ENCODE peak calls at places on chromosomes 5 and 9, in five cellular contexts. D, W, N, T and U are unnamed samples. For H3K27me3, the result is how much of the 10 kb centered on the place peaks cover.

GRCh38 chr5:14195588-14195987 is 52.4 kb downstream of the TRIO start:
- DNase-seq in T (no peak), D (no peak), W (no peak), N (no peak), U (no peak)

GRCh38 chr5:67983251-67983941 is 232.2 kb upstream of the PIK3R1 start:
- DNase-seq in N (peak), D (no peak), W (no peak), T (no peak), U (no peak)

GRCh38 chr9:93031629-93032431 is 26.7 kb upstream of the SUSD3 start:
- DNase-seq in T (no peak), D (no peak), W (no peak), N (no peak), U (no peak)

GRCh38 chr5:128409401-128409800 is 128.6 kb downstream of the FBN2 start:
- DNase-seq in T (no peak), W (no peak), D (no peak), N (no peak), U (no peak)

GRCh38 chr5:140176028-140176382 is 1.0 kb downstream of the CYSTM1 start:
- DNase-seq in W (no peak), N (no peak), T (no peak), D (no peak), U (no peak)

GRCh38 chr5:128534729-128535128 is 3.3 kb downstream of the FBN2 start:
- DNase-seq in W (no peak), T (no peak), N (no peak), D (no peak), U (no peak)

GRCh38 chr5:41508696-41509398 is 1.6 kb downstream of the PLCXD3 start:
- DNase-seq in D (no peak), T (no peak), W (no peak), N (no peak), U (no peak)

GRCh38 chr5:179130101-179130681 is 70.0 kb downstream of the ZNF354C start:
- DNase-seq in N (no peak), T (no peak), W (no peak), D (no peak), U (no peak)

GRCh38 chr9:132498811-132499210 is 83.6 kb upstream of the BARHL1 start:
- DNase-seq in T (no peak), N (no peak), W (no peak), D (no peak), U (no peak)

GRCh38 chr5:154063372-154063771 is 24.6 kb downstream of the MFAP3 start:
- DNase-seq in T (no peak), N (no peak), W (no peak), D (no peak), U (no peak)

GRCh38 chr9:5596173-5596572 is 32.7 kb upstream of the RIC1 start:
- DNase-seq in D (no peak), T (no peak), W (no peak), N (no peak), U (no peak)

GRCh38 chr9:13568851-13569618 is 289.5 kb upstream of the MPDZ start:
- DNase-seq in D (no peak), W (no peak), N (no peak), T (no peak), U (no peak)

GRCh38 chr5:68499952-68500351 is 284.4 kb downstream of the PIK3R1 start:
- DNase-seq in T (no peak), D (no peak), W (no peak), N (no peak), U (no peak)

GRCh38 chr9:125854553-125855275 is 107.5 kb downstream of the PBX3 start:
- DNase-seq in D (no peak), N (no peak), W (no peak), T (no peak), U (no peak)

GRCh38 chr9:112224401-112225289 is 49.5 kb upstream of the SUSD1 start:
- DNase-seq in D (no peak), T (no peak), N (no peak), W (no peak), U (no peak)

GRCh38 chr5:116452774-116453368 is 121.8 kb downstream of the SEMA6A start:
- DNase-seq in T (no peak), N (no peak), D (no peak), W (no peak), U (no peak)

GRCh38 chr9:120481842-120482241 is 98.1 kb downstream of the CDK5RAP2 start:
- DNase-seq in W (no peak), D (no peak), N (no peak), T (no peak), U (no peak)

GRCh38 chr9:68869020-68869419 is 144.9 kb downstream of the PRKACG start:
- DNase-seq in N (no peak), D (no peak), W (no peak), T (no peak), U (no peak)

GRCh38 chr5:174837919-174838902 is 113.8 kb downstream of the MSX2 start:
- DNase-seq in W (peak), D (peak), T (no peak), N (peak), U (no peak)

GRCh38 chr9:125889524-125890473 is 142.6 kb downstream of the PBX3 start:
- DNase-seq in T (peak), W (peak), D (peak), N (no peak), U (peak)

GRCh38 chr5:125346316-125346715 is 599.9 kb upstream of the ZNF608 start:
- DNase-seq in W (no peak), N (no peak), T (no peak), D (no peak), U (no peak)

GRCh38 chr9:124602204-124602603 is 95.0 kb upstream of the NR5A1 start:
- DNase-seq in W (no peak), D (no peak), N (no peak), T (no peak), U (no peak)

GRCh38 chr5:175814676-175815075 is 56.7 kb upstream of the CPLX2 start:
- DNase-seq in T (no peak), N (peak), W (no peak), D (no peak), U (no peak)

GRCh38 chr5:126920291-126920690 is 110.1 kb downstream of the MARCHF3 start:
- DNase-seq in W (no peak), D (no peak), T (no peak), N (no peak), U (no peak)

GRCh38 chr5:67085616-67086015 is 111.0 kb downstream of the CD180 start:
- DNase-seq in W (no peak), N (no peak), D (no peak), T (no peak), U (no peak)

GRCh38 chr5:66666778-66667177 is 70.6 kb downstream of the MAST4 start:
- DNase-seq in W (peak), T (no peak), N (no peak), D (no peak), U (no peak)

GRCh38 chr5:67770431-67771025 is 445.0 kb upstream of the PIK3R1 start:
- DNase-seq in D (no peak), W (peak), N (no peak), T (no peak), U (peak)

GRCh38 chr5:132052520-132052919 is 7.9 kb upstream of the IL3 start:
- DNase-seq in N (no peak), D (no peak), T (no peak), W (no peak), U (no peak)

GRCh38 chr5:155076379-155076778 is 62.8 kb downstream of the KIF4B start:
- DNase-seq in D (no peak), T (no peak), W (no peak), N (no peak), U (no peak)

GRCh38 chr5:78518365-78519197 is 130.0 kb downstream of the LHFPL2 start:
- DNase-seq in T (no peak), W (peak), N (no peak), D (peak), U (no peak)

GRCh38 chr5:65986050-65986451 is 59.7 kb downstream of the ERBIN start:
- DNase-seq in D (no peak), T (no peak), N (no peak), W (no peak), U (no peak)

GRCh38 chr9:136225366-136225747 is 20.3 kb downstream of the QSOX2 start:
- DNase-seq in N (no peak), T (no peak), D (no peak), W (peak), U (peak)

GRCh38 chr9:122158202-122158601 is 1.4 kb downstream of the NDUFA8 start:
- DNase-seq in T (no peak), W (peak), N (peak), D (no peak), U (peak)

GRCh38 chr9:100186356-100186755 is 87.3 kb downstream of the INVS start:
- DNase-seq in T (no peak), W (no peak), N (no peak), D (no peak), U (no peak)

GRCh38 chr9:134965851-134966250 is 48.1 kb upstream of the FCN1 start:
- DNase-seq in T (no peak), N (no peak), W (no peak), D (no peak), U (no peak)

GRCh38 chr9:134325813-134326753 is at the start of gene RXRA:
- DNase-seq in W (peak), T (peak), N (no peak), D (peak), U (peak)

GRCh38 chr9:107929439-107929838 is 439.9 kb upstream of the KLF4 start:
- DNase-seq in T (no peak), W (peak), N (no peak), D (peak), U (no peak)

GRCh38 chr5:145752534-145752933 is 82.6 kb downstream of the PRELID2 start:
- DNase-seq in N (no peak), D (no peak), W (no peak), T (no peak), U (no peak)

GRCh38 chr5:2191972-2192371 is 309.2 kb upstream of the IRX4 start:
- DNase-seq in W (no peak), N (no peak), T (no peak), D (no peak), U (no peak)

GRCh38 chr5:2194949-2195348 is 312.2 kb upstream of the IRX4 start:
- DNase-seq in N (no peak), W (no peak), D (no peak), T (no peak), U (no peak)

GRCh38 chr5:2193142-2193922 is 310.6 kb upstream of the IRX4 start:
- DNase-seq in T (no peak), W (no peak), D (no peak), N (no peak), U (no peak)

GRCh38 chr5:2192496-2192895 is 309.8 kb upstream of the IRX4 start:
- DNase-seq in D (no peak), N (no peak), T (no peak), W (no peak), U (no peak)

DNA sequence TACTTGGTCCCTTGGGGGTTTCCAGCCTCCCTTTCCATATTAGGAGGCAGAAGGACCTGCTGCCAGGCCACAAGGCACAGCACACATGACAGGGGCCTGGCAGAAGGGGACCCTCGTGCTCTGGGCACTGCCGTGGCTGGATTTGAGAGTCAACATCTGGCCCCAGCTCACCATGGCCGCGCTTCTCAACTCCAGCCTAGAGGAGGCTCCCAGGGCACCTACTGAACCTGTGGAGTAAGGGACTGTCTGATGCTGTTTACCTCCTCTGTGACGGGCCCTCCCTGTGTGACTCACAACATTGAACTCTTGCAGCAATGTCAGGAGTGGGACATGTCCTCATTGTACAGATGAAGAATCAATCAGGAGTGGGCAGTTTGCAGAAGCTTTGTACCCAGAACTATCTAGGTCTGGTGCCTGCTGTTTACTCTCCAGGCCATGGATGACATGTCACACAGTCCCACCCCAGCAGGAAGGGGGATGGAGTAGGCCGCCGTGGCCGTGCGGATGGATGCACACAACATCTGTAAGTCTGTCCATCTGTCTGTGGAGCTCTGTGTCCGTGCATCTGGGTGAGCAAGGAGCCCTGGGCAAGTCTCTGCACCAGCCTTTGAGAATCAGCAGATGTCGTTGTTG is 311.3 kb upstream of the IRX4 start:
- DNase-seq in D (no peak), T (no peak), W (no peak), N (no peak), U (no peak)
- H3K27me3 ChIP-seq in D (under half), T (under half), W (under half), N (under half), U (under half)

GRCh38 chr9:81380504-81380903 is 308.8 kb downstream of the TLE1 start:
- DNase-seq in D (no peak), T (no peak), N (no peak), W (no peak), U (no peak)
- TF ChIP-seq CTCF in D (no peak), T (no peak), N (no peak), W (no peak), U (no peak)

DNA sequence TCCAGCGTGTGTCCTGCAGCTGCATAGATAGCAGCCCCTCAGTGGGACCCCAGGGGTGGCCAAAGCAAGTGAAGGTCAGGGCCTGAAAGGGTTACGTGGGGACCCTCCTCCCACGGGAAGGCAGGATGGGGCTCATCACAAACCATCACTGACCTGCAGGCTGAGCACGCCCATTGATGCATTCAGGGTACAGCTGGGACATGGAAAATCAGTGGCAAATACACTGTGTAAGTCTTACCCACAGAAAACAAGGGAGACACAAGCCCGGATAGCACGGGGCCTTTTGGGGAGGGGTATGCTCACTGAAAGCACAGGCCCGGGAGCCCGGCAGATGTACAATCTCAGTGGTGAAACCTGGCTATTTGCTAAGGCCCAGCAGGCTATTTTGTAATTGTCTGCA is 49.1 kb downstream of the SEMA4D start:
- DNase-seq in D (no peak), T (no peak), N (no peak), W (no peak), U (no peak)
- H3K27me3 ChIP-seq in D (under half), T (under half), N (under half), W (under half), U (under half)

GRCh38 chr9:36400332-36401178 is 486 bp upstream of the RNF38 start:
- DNase-seq in W (peak), D (peak), N (peak), T (peak), U (peak)
- TF ChIP-seq CTCF in W (no peak), D (no peak), N (no peak), T (no peak), U (no peak)

GRCh38 chr9:38372685-38373619 is 19.6 kb upstream of the ALDH1B1 start:
- DNase-seq in N (no peak), T (no peak), W (no peak), D (no peak), U (no peak)
- H3K27me3 ChIP-seq in N (under half), T (under half), W (under half), D (under half), U (under half)

DNA sequence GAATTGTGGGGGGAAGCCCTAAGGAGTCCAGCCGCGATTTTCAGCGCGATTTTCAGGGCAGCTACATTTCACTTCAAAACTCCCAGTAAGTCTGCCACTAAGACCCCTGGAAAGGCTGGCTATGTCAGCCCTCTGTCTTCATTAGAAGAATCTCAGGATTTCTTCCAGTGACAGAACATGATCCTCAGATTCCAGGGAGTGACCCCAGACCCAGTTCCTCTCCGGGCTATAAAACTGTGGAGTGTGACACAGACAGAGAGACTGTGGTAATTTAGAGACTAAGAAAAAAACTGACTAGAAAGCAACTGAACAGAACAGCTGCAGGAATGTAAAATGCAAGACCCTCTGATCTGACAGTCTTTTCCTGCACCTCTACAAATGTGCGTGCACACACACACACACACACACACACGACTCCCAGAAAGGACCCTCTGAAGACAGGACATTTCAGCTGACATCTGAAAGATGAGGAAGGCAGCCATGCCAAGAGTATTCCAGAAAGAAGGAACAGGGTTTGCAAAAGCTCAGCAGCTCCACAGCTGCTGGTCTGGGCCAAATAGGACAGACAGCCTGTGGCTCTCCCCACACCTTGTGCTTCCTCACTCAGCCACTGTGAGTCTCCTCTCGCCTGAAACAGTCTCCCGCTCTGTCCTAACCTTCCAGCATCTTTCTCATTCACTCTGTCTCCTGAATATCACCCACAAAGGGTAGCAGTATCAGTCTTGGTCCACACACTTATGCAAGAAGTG is 188.9 kb downstream of the PALM2AKAP2 start:
- DNase-seq in W (no peak), T (no peak), N (no peak), D (no peak), U (no peak)
- TF ChIP-seq CTCF in W (peak), T (no peak), N (no peak), D (no peak), U (peak)

DNA sequence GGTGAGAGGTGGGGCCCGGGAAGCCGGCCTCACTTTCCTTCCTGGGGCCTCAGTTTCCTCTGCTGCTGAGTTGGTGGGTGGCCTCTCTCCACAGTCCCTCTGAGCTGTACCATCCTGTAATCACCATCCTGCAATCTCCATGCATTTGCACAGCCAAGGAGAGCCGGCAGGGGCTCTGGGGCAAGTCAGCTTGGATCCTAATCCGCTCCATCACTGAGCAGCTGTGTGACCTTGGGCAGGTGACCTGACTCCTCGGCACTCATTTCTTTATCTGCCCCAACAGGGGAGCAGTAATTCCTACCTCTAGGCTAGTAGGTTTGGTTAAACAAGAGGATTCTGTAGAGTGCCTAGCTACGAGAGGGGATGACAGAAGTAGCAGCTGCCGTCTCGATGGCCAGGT is 88.2 kb upstream of the ZNF618 start:
- DNase-seq in T (no peak), D (no peak), W (no peak), N (no peak), U (no peak)
- H3K27me3 ChIP-seq in T (under half), D (under half), W (under half), N (under half), U (under half)

GRCh38 chr5:142191776-142192175 is 83.2 kb downstream of the NDFIP1 start:
- DNase-seq in N (no peak), D (no peak), T (no peak), W (no peak), U (no peak)
- TF ChIP-seq CTCF in N (no peak), D (no peak), T (no peak), W (no peak), U (no peak)

GRCh38 chr9:34954225-34954624 is 3.9 kb upstream of the PHF24 start:
- DNase-seq in W (no peak), D (no peak), T (no peak), N (no peak), U (no peak)

GRCh38 chr9:34956648-34957047 is 1.4 kb upstream of the PHF24 start:
- DNase-seq in D (no peak), N (no peak), W (no peak), T (no peak), U (peak)

GRCh38 chr9:34958411-34958982 is 412 bp downstream of the PHF24 start:
- DNase-seq in D (no peak), N (no peak), T (no peak), W (no peak), U (no peak)

GRCh38 chr9:34961574-34962480 is 3.7 kb downstream of the PHF24 start:
- DNase-seq in N (no peak), W (no peak), T (no peak), D (no peak), U (no peak)

GRCh38 chr9:34957492-34958410 is at the start of gene PHF24:
- DNase-seq in W (no peak), N (no peak), T (no peak), D (no peak), U (no peak)
- H3K27me3 ChIP-seq in W (half or more), N (under half), T (half or more), D (under half), U (under half)